ENCODE peak calls at places on chromosomes 6 and 20, in four cellular contexts. P is testis, M is astrocyte of the cerebellum, R is GM23338. O is an unnamed sample.

GRCh38 chr6:128252293-128253176 is 267.9 kb downstream of the PTPRK start:
- DNase-seq in R (no peak), P (no peak), M (no peak), O (peak; percentile 28)

GRCh38 chr6:134034951-134035822 is 17.2 kb downstream of the SLC2A12 start:
- DNase-seq in M (no peak), R (no peak), P (no peak), O (no peak)

GRCh38 chr20:33828912-33829560 is 17.9 kb downstream of the CHMP4B start:
- DNase-seq in P (no peak), M (no peak), R (no peak), O (no peak)

GRCh38 chr6:167722634-167723309 is 103.9 kb upstream of the AFDN start:
- DNase-seq in P (no peak), R (no peak), M (no peak), O (no peak)

GRCh38 chr6:156197513-156197912 is 579.7 kb upstream of the ARID1B start:
- DNase-seq in R (no peak), P (no peak), M (no peak), O (no peak)

GRCh38 chr6:108435391-108435790 is 125.3 kb upstream of the FOXO3 start:
- DNase-seq in R (no peak), P (no peak), M (no peak), O (no peak)

GRCh38 chr20:59462249-59462648 is 142.1 kb upstream of the PHACTR3 start:
- DNase-seq in P (no peak), R (no peak), M (no peak), O (no peak)

GRCh38 chr6:151805286-151805840 is 2.1 kb upstream of the ESR1 start:
- DNase-seq in R (peak; percentile 6), M (no peak), P (peak; percentile 31), O (no peak)

GRCh38 chr6:41443616-41444525 is 102.3 kb upstream of the FOXP4 start:
- DNase-seq in P (peak; percentile 57), R (no peak), M (no peak), O (no peak)

DNA sequence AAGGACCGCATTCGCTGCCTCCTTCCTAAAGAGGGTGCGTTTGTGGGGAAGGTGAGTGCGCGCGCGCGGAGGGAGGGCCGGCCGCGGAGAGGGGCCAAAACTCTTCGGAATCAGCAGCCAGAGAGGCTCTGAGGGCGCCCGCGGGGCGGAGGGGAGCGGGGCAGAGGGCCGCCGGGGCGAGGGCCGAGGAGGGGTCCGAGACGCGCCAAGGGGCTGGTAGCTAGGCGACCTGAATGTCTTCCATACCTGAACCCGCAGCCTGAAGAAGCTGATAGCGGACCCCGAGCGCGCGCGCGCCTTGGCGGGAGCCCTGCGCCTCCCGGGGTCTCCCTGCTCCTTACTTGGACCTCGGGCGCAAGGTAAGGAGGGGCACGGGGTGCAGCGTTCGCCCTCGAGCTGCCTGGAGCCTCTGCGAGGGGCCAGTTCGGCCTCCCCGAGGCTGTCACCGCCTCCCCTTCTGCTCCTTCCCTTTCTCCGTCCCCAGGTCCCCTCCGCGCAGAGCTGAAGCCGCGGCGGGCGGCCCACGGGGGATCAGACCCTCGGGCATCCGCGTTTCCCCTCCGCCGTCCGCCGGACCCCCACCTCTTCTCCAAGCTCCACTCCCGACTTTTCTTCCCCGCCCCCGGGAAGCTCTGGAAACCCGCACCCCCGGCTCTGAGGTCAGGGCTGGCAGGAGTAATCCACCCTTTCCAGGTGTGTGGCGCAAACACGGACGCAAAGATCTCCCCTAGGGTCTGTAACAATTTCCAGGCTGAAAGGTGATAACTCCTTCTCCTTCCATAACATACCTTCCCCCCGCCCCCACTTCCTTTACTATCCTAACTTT is 13.1 kb upstream of the DEK start:
- DNase-seq in R (peak; percentile 66), M (no peak), P (no peak), O (no peak)
- H3K4me3 ChIP-seq in R (peak overlapping the region; percentile 64), M (peak overlapping the region; percentile 60), P (peak overlapping the region; percentile 58), O (peak overlapping the region; percentile 63)

GRCh38 chr6:44002071-44002590 is 125.1 kb downstream of the MRPL14 start:
- DNase-seq in M (no peak), P (no peak), R (peak; percentile 89), O (no peak)

GRCh38 chr6:44004625-44005506 is 122.4 kb downstream of the MRPL14 start:
- DNase-seq in R (no peak), P (no peak), M (no peak), O (no peak)

GRCh38 chr6:44002591-44003344 is 124.5 kb downstream of the MRPL14 start:
- DNase-seq in R (peak; percentile 78), M (no peak), P (peak; percentile 49), O (no peak)

GRCh38 chr6:44004136-44004535 is 123.1 kb downstream of the MRPL14 start:
- DNase-seq in P (no peak), M (no peak), R (no peak), O (no peak)

GRCh38 chr6:44003345-44004061 is 123.7 kb downstream of the MRPL14 start:
- DNase-seq in R (peak; percentile 64), M (no peak), P (no peak), O (no peak)
- H3K4me3 ChIP-seq in R (peak overlapping the region; percentile 74), M (no peak overlapping the region), P (peak overlapping the region; percentile 29), O (peak overlapping the region; percentile 50)

DNA sequence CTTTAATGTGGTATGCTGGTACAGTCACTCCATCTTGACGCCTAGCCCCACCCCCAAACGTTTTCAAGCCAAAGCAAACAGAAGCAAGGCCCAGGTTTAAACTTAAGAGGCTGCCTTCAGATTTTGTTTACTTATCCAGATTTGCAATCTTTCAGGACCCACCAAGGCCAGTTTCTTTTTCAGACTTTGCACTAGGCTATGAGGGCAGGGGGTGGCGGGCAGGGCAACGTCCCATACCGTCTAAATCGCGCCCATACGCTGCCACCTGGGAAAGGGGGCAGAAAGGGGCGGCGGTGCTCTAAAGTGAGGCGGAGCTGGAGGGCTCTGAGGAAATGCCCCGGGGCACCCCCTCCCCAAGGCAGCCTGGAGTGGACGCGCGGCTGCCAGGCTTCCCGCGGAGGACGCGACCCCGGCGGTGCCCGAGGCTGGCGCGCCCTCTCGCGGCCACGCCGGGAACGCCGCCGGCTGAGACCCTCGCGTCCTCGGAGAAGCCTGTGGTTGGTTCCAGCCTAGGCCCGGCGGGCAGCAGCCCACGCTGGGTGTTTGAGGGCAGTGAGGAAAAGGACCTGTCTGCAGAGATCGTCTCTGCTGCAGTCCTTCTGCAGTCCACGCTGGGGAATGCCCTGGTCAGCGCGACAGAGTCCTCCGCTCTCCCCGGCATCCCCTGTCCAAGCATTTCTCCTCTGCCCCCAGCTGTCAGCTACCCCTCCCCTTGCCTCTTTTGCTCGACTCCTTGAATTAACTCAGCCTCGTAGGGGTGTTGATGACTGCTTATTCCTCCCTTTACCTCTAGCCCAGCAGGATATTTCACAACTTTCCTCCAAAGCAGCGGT is 129.2 kb upstream of the PRND start:
- DNase-seq in P (peak; percentile 69), R (peak; percentile 68), M (no peak), O (no peak)
- H3K4me3 ChIP-seq in P (peak overlapping the region; percentile 50), R (peak overlapping the region; percentile 65), M (peak overlapping the region; percentile 37), O (peak overlapping the region; percentile 57)

GRCh38 chr20:25048519-25048952 is 9.4 kb downstream of the ACSS1 start:
- DNase-seq in M (no peak), R (no peak), P (peak; percentile 78), O (no peak)

GRCh38 chr20:25050501-25051350 is 7.2 kb downstream of the ACSS1 start:
- DNase-seq in R (no peak), P (peak; percentile 10), M (no peak), O (no peak)

GRCh38 chr20:25050082-25050481 is 7.9 kb downstream of the ACSS1 start:
- DNase-seq in M (no peak), P (no peak), R (no peak), O (no peak)

GRCh38 chr20:25047766-25048165 is 10.2 kb downstream of the ACSS1 start:
- DNase-seq in R (no peak), M (no peak), P (no peak), O (no peak)

GRCh38 chr20:25049261-25050060 is 8.5 kb downstream of the ACSS1 start:
- DNase-seq in M (no peak), R (no peak), P (peak; percentile 59), O (no peak)
- H3K4me3 ChIP-seq in M (no peak overlapping the region), R (no peak overlapping the region), P (no peak overlapping the region), O (no peak overlapping the region)

DNA sequence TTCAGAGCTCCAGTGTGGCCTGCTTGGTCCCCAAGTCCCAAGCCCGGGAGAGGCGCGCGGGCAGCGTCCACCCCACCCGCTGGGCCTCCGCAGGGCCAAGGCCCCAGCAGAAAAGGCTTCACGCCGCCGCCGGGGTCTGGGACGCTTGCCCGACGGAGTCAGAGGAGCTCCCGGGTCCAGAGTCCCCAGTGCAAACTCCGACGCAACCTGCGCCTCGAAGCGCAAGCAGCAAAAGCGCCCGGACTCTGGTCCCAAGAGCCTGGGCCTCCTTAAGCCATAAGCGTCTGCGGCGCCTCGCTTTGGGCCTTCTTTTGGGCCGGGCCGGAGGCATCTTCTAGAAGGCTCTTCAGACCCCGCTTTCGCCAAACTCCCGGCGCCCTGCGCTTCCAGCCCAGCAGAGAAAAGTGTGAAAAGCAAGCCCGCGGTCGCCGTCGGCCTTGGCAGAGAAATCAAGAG is 1.4 kb downstream of the TBX18 start:
- DNase-seq in M (no peak), R (peak; percentile 69), P (peak; percentile 26), O (no peak)
- H3K4me3 ChIP-seq in M (peak overlapping the region; percentile 44), R (peak overlapping the region; percentile 82), P (peak overlapping the region; percentile 44), O (peak overlapping the region; percentile 79)